ENCODE peak calls at places on chromosomes 3 and 15, in nine cellular contexts. A, T, D, G, P, U, L, N and O are unnamed samples.

GRCh38 chr3:178404966-178405365 is 131.3 kb upstream of the KCNMB2 start:
- DNase-seq in D (no peak), U (no peak), T (no peak), N (no peak), P (no peak), G (no peak), A (no peak), L (no peak), O (no peak)

GRCh38 chr3:24242012-24242698 is 252.5 kb downstream of the THRB start:
- DNase-seq in G (no peak), P (peak), D (peak), A (peak), N (no peak), T (no peak), L (no peak), U (no peak), O (no peak)

GRCh38 chr3:3665961-3666640 is 133.1 kb upstream of the LRRN1 start:
- DNase-seq in U (no peak), G (no peak), A (no peak), T (no peak), D (peak), N (peak), P (no peak), L (peak), O (no peak)

GRCh38 chr3:73100734-73101550 is 39.5 kb downstream of the EBLN2 start:
- DNase-seq in T (no peak), L (peak), D (peak), G (peak), P (peak), U (peak), A (peak), N (no peak), O (no peak)

GRCh38 chr3:45592830-45593707 is 1.5 kb upstream of the LIMD1 start:
- DNase-seq in U (peak), P (peak), N (peak), D (peak), L (peak), A (peak), G (peak), T (peak), O (peak)

GRCh38 chr15:45393851-45394250 is 15.5 kb upstream of the GATM start:
- DNase-seq in N (no peak), D (no peak), P (peak), L (peak), U (no peak), T (no peak), G (no peak), A (no peak), O (no peak)

GRCh38 chr3:197730200-197730599 is 6.5 kb downstream of the RUBCN start:
- DNase-seq in L (peak), P (peak), A (peak), N (no peak), G (no peak), T (no peak), D (no peak), U (no peak), O (peak)

GRCh38 chr15:101052031-101052620 is 133.0 kb downstream of the LRRK1 start:
- DNase-seq in G (no peak), P (no peak), L (no peak), N (no peak), T (no peak), A (no peak), D (no peak), U (peak), O (no peak)

GRCh38 chr15:50686468-50687301 is at the start of gene TRPM7:
- DNase-seq in G (peak), L (peak), U (peak), T (peak), P (peak), N (peak), A (peak), D (peak), O (peak)

GRCh38 chr15:97706059-97706458 is 254.4 kb upstream of the ARRDC4 start:
- DNase-seq in D (no peak), L (no peak), T (no peak), G (no peak), P (no peak), N (no peak), A (no peak), U (no peak), O (no peak)

GRCh38 chr3:34783881-34784280 is 855.4 kb upstream of the ARPP21 start:
- DNase-seq in D (no peak), P (no peak), G (no peak), L (no peak), N (no peak), U (no peak), T (no peak), A (peak), O (no peak)

GRCh38 chr3:128549283-128550112 is 56.5 kb upstream of the GATA2 start:
- DNase-seq in L (no peak), N (no peak), G (peak), D (peak), P (peak), U (no peak), A (peak), T (peak), O (peak)

GRCh38 chr15:95948371-95948770 is 382.1 kb upstream of the NR2F2 start:
- DNase-seq in U (no peak), P (no peak), L (no peak), A (no peak), T (no peak), N (no peak), G (no peak), D (no peak), O (no peak)

GRCh38 chr3:64741344-64741743 is 53.5 kb upstream of the ADAMTS9 start:
- DNase-seq in D (peak), T (no peak), P (no peak), N (no peak), A (peak), G (no peak), U (peak), L (no peak), O (no peak)

GRCh38 chr3:178195824-178196223 is 340.4 kb upstream of the KCNMB2 start:
- DNase-seq in T (no peak), G (no peak), L (peak), N (no peak), D (no peak), A (peak), P (peak), U (no peak), O (no peak)

GRCh38 chr3:110731148-110731547 is 340.5 kb upstream of the NECTIN3 start:
- DNase-seq in A (peak), P (no peak), N (no peak), L (no peak), G (no peak), U (no peak), D (no peak), T (no peak), O (no peak)

GRCh38 chr3:115704661-115705338 is 81.5 kb downstream of the GAP43 start:
- DNase-seq in P (peak), L (no peak), U (no peak), D (no peak), N (no peak), A (peak), T (no peak), G (no peak), O (no peak)

GRCh38 chr3:127525373-127525772 is 65.2 kb downstream of the TPRA1 start:
- DNase-seq in G (no peak), D (no peak), U (no peak), P (peak), L (no peak), A (peak), N (no peak), T (no peak), O (peak)

GRCh38 chr15:99019558-99020540 is 12.3 kb upstream of the PGPEP1L start:
- DNase-seq in G (no peak), U (no peak), P (peak), T (no peak), D (no peak), L (no peak), N (no peak), A (peak), O (no peak)

GRCh38 chr3:134078169-134078821 is 48.6 kb upstream of the SLCO2A1 start:
- DNase-seq in U (peak), L (no peak), G (peak), T (peak), P (peak), A (no peak), N (no peak), D (no peak), O (no peak)

GRCh38 chr3:5162102-5162501 is 25.4 kb upstream of the EDEM1 start:
- DNase-seq in N (no peak), U (no peak), G (no peak), P (peak), L (no peak), T (no peak), D (no peak), A (peak), O (no peak)

GRCh38 chr3:4218426-4219226 is 84.5 kb upstream of the SETMAR start:
- DNase-seq in A (no peak), T (no peak), G (no peak), P (no peak), L (no peak), N (no peak), U (no peak), D (no peak), O (no peak)

GRCh38 chr15:29669823-29670222 is 152.4 kb downstream of the TJP1 start:
- DNase-seq in U (no peak), T (no peak), N (no peak), G (no peak), P (peak), A (no peak), L (peak), D (no peak), O (no peak)

GRCh38 chr15:45442497-45443135 is 64.3 kb upstream of the GATM start:
- DNase-seq in G (no peak), P (peak), U (peak), D (no peak), N (no peak), T (no peak), L (no peak), A (peak), O (no peak)

GRCh38 chr15:81809543-81809942 is 236.3 kb downstream of the MEX3B start:
- DNase-seq in T (no peak), L (peak), A (peak), D (peak), N (no peak), G (no peak), P (peak), U (no peak), O (no peak)

DNA sequence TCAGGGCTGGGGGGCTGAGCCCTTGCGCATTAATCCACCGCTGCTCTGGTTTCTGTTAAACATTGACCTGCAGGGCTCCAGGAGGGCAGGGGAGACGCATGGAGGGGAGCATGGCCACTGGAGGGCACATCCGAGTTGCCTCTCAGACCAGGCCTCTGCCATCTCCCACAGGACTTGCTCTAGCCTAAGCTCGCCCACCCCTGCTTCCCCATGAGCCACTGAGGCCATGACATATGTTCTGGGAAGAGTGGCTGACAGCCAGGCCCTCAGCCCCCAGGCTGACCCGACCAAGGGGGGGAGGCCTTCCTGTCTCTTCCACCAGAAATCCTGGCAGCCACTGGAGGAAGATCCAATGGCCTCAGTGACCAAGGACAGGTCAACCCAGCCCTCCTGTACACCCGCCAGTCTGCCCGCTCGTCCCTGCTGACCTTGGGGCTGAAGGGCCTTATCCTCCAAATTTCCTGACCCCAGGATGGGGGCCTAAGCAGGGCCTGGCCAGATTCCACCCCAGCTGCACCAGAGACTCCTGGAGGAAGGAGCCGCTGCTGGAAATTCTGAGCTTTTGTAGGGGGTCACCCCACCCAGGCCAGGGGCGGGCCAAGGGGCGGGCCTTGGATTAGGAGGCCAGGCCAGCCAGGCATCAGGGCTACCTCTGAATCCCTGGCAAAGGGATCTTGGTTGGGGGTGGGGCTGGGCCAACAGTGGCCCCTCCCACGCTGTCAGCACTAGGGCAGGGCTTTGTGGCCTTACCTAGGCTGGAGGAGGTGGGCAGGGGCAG is at the start of gene HYAL1:
- DNase-seq in T (peak), U (peak), D (peak), A (peak), G (no peak), L (peak), P (no peak), N (peak), O (no peak)
- H3K4me3 ChIP-seq in T (peak), U (peak), D (peak), A (no peak), G (no peak), L (no peak), P (no peak), N (peak), O (no peak)

GRCh38 chr15:63392355-63393009 is 10.8 kb upstream of the CA12 start:
- DNase-seq in N (no peak), A (no peak), U (peak), T (no peak), D (no peak), G (no peak), L (no peak), P (no peak), O (peak)

GRCh38 chr15:63396546-63396939 is 14.9 kb upstream of the CA12 start:
- DNase-seq in U (peak), L (no peak), T (no peak), N (no peak), G (no peak), D (no peak), A (no peak), P (no peak), O (peak)

GRCh38 chr15:63398456-63398855 is 16.8 kb upstream of the CA12 start:
- DNase-seq in N (no peak), L (no peak), P (no peak), A (no peak), U (no peak), D (no peak), T (no peak), G (no peak), O (no peak)

GRCh38 chr15:63391669-63392354 is 10.2 kb upstream of the CA12 start:
- DNase-seq in G (no peak), D (no peak), P (no peak), U (peak), T (no peak), N (no peak), A (no peak), L (no peak), O (peak)

DNA sequence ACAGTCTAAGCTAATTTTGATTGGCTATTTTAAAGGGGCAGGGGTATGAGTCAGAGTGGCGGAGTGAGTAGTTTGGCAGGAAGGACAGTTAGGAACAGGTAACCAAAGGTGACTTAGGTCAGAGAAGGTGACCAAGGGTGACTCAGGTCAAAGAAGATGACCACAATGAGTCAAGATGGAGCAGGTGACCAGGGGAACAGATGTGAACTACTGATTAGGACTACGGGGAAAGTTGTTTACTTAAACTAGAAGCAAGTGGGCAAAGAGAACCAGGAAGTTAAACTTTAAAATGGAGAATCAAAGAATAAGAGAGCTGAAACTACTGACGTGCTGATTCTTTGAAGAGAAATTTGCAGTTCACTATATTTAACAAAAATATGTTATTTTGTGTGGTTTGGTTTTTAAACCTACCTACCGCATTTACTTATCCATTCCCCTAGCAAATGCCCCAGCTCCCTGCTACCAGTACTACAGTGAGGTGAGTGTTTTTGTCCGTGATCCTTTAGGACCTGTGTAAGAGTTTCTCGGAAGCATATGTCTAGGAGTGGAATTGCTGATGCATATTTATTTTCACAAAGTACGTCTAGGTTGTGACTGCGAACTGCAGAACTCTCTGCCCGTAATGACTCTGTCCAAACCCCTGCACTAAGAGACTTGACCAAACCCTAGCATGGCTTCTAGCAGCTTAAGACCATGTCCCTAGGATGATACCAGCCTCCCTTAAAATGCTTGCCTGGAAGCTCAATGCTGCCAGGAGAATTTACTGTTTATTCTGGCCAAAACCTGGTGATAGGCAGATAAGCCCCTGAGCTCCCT is 14.3 kb upstream of the CA12 start:
- DNase-seq in G (no peak), A (no peak), U (no peak), P (no peak), D (no peak), L (no peak), T (no peak), N (no peak), O (peak)
- TF ChIP-seq CTCF in G (no peak), A (no peak), U (no peak), P (no peak), D (no peak), L (no peak), T (no peak), N (no peak), O (no peak)

GRCh38 chr3:113623827-113624226 is 72.6 kb downstream of the USF3 start:
- DNase-seq in L (no peak), P (no peak), N (no peak), A (no peak), U (no peak), G (no peak), T (no peak), D (no peak), O (no peak)

GRCh38 chr3:113625724-113626348 is 70.6 kb downstream of the USF3 start:
- DNase-seq in U (no peak), D (peak), G (no peak), A (no peak), T (no peak), L (no peak), N (no peak), P (no peak), O (no peak)

GRCh38 chr3:113628788-113629187 is 67.7 kb downstream of the USF3 start:
- DNase-seq in T (no peak), U (no peak), N (no peak), L (no peak), D (no peak), P (no peak), A (no peak), G (no peak), O (no peak)

GRCh38 chr3:113628316-113628715 is 68.1 kb downstream of the USF3 start:
- DNase-seq in P (no peak), L (no peak), T (no peak), D (no peak), U (no peak), A (no peak), N (no peak), G (no peak), O (no peak)

GRCh38 chr3:113626513-113627371 is 69.7 kb downstream of the USF3 start:
- DNase-seq in L (peak), D (peak), U (no peak), T (no peak), P (peak), A (peak), N (no peak), G (no peak), O (no peak)
- H3K4me3 ChIP-seq in L (no peak), D (peak), U (peak), T (peak), P (no peak), A (no peak), N (no peak), G (no peak), O (no peak)

GRCh38 chr3:17979911-17980310 is 237.5 kb upstream of the TBC1D5 start:
- DNase-seq in G (no peak), N (no peak), L (no peak), A (no peak), D (no peak), U (no peak), T (no peak), P (no peak), O (no peak)

GRCh38 chr3:17982211-17982880 is 239.9 kb upstream of the TBC1D5 start:
- DNase-seq in T (no peak), G (no peak), P (peak), U (no peak), L (no peak), D (no peak), A (no peak), N (no peak), O (no peak)

GRCh38 chr3:17983106-17983505 is 240.7 kb upstream of the TBC1D5 start:
- DNase-seq in L (no peak), U (no peak), G (no peak), P (no peak), D (no peak), N (no peak), T (no peak), A (peak), O (no peak)

GRCh38 chr3:17974206-17974841 is 231.9 kb upstream of the TBC1D5 start:
- DNase-seq in U (no peak), T (no peak), G (no peak), L (no peak), P (peak), D (no peak), A (peak), N (no peak), O (no peak)

GRCh38 chr3:17979248-17979647 is 236.8 kb upstream of the TBC1D5 start:
- DNase-seq in P (peak), N (no peak), U (no peak), D (no peak), L (no peak), G (no peak), A (peak), T (no peak), O (no peak)
- TF ChIP-seq CTCF in P (peak), N (no peak), U (no peak), D (no peak), L (no peak), G (no peak), A (no peak), T (no peak), O (no peak)